ENCODE peak calls at places on chromosomes 13 and 19, in six cellular contexts. R is left ventricle myocardium inferior, N is testis, T is endodermal cell, L is tibial artery, Y is upper lobe of right lung. H is an unnamed sample.

GRCh38 chr19:19475845-19476828 is 39.2 kb downstream of the TSSK6 start:
- DNase-seq in R (no peak), N (no peak), T (peak; percentile 81), L (no peak), Y (no peak), H (peak; percentile 62)

GRCh38 chr13:79775830-79776229 is 294.9 kb downstream of the NDFIP2 start:
- DNase-seq in R (no peak), N (peak; percentile 40), T (peak; percentile 75), L (peak; percentile 25), Y (no peak), H (no peak)

GRCh38 chr13:49437705-49438104 is 6.2 kb downstream of the CAB39L start:
- DNase-seq in R (no peak), N (no peak), T (no peak), L (no peak), Y (no peak), H (no peak)

GRCh38 chr19:35008891-35009341 is 8.8 kb downstream of the GRAMD1A start:
- DNase-seq in R (no peak), N (no peak), T (no peak), L (no peak), Y (no peak), H (no peak)

GRCh38 chr13:104318121-104318520 is 1251.9 kb upstream of the SLC10A2 start:
- DNase-seq in R (no peak), N (no peak), T (no peak), L (no peak), Y (no peak), H (no peak)

GRCh38 chr13:41565221-41565620 is 107.9 kb downstream of the RGCC start:
- DNase-seq in R (no peak), N (no peak), T (no peak), L (no peak), Y (no peak), H (no peak)

GRCh38 chr13:67520886-67521285 is 290.8 kb upstream of the PCDH9 start:
- DNase-seq in R (no peak), N (no peak), T (no peak), L (no peak), Y (no peak), H (no peak)

GRCh38 chr19:12723643-12724426 is at the start of gene TNPO2:
- DNase-seq in R (peak; percentile 47), N (peak; percentile 80), T (peak; percentile 93), L (peak; percentile 46), Y (peak; percentile 75), H (peak; percentile 84)

GRCh38 chr19:29806098-29806866 is 5.5 kb upstream of the CCNE1 start:
- DNase-seq in R (peak; percentile 67), N (peak; percentile 77), T (peak; percentile 81), L (no peak), Y (no peak), H (no peak)

GRCh38 chr19:4295972-4296771 is 6.0 kb downstream of the TMIGD2 start:
- DNase-seq in R (no peak), N (no peak), T (peak; percentile 59), L (no peak), Y (no peak), H (no peak)

GRCh38 chr13:72437458-72437857 is 290.0 kb downstream of the MZT1 start:
- DNase-seq in R (no peak), N (no peak), T (no peak), L (no peak), Y (no peak), H (no peak)

GRCh38 chr19:51091126-51091525 is 8.4 kb upstream of the KLK14 start:
- DNase-seq in R (no peak), N (no peak), T (no peak), L (no peak), Y (no peak), H (no peak)

GRCh38 chr13:91719033-91719432 is 320.6 kb downstream of the GPC5 start:
- DNase-seq in R (no peak), N (no peak), T (no peak), L (no peak), Y (no peak), H (no peak)

GRCh38 chr13:113724016-113724758 is 34.8 kb upstream of the TMEM255B start:
- DNase-seq in R (no peak), N (no peak), T (no peak), L (no peak), Y (peak; percentile 63), H (peak; percentile 64)

GRCh38 chr13:40059540-40060232 is 404.2 kb downstream of the COG6 start:
- DNase-seq in R (no peak), N (no peak), T (no peak), L (no peak), Y (no peak), H (no peak)

GRCh38 chr19:8731428-8732169 is 10.2 kb downstream of the OR2Z1 start:
- DNase-seq in R (no peak), N (peak; percentile 24), T (peak; percentile 54), L (no peak), Y (no peak), H (no peak)

GRCh38 chr13:46795321-46795720 is 1.6 kb downstream of the ESD start:
- DNase-seq in R (no peak), N (no peak), T (no peak), L (no peak), Y (no peak), H (no peak)

GRCh38 chr19:18344546-18344945 is 4.1 kb downstream of the PGPEP1 start:
- DNase-seq in R (no peak), N (no peak), T (no peak), L (no peak), Y (no peak), H (no peak)

GRCh38 chr19:44869728-44870470 is 21.2 kb upstream of the TOMM40 start:
- DNase-seq in R (no peak), N (peak; percentile 39), T (no peak), L (peak; percentile 61), Y (peak; percentile 79), H (peak; percentile 76)

GRCh38 chr19:16470911-16471811 is 609 bp downstream of the EPS15L1 start:
- DNase-seq in R (no peak), N (no peak), T (peak; percentile 64), L (peak; percentile 36), Y (no peak), H (no peak)

GRCh38 chr13:111957913-111958450 is 109.0 kb upstream of the SOX1 start:
- DNase-seq in R (no peak), N (no peak), T (peak; percentile 6), L (no peak), Y (no peak), H (no peak)
- H3K27me3 ChIP-seq in R (peaks cover 61% of the 10 kb centered on the region), N (no peaks in the 10 kb centered on the region), T (no peaks in the 10 kb centered on the region), L (no peaks in the 10 kb centered on the region), Y (peaks cover 4% of the 10 kb centered on the region), H (no peaks in the 10 kb centered on the region)

GRCh38 chr13:99072941-99073340 is 95.1 kb upstream of the DOCK9 start:
- DNase-seq in R (no peak), N (no peak), T (no peak), L (no peak), Y (no peak), H (no peak)

GRCh38 chr13:99071666-99072065 is 93.8 kb upstream of the DOCK9 start:
- DNase-seq in R (no peak), N (no peak), T (no peak), L (no peak), Y (no peak), H (no peak)

GRCh38 chr13:99075268-99076191 is 97.7 kb upstream of the DOCK9 start:
- DNase-seq in R (no peak), N (no peak), T (no peak), L (no peak), Y (no peak), H (no peak)

GRCh38 chr13:99072356-99072755 is 94.5 kb upstream of the DOCK9 start:
- DNase-seq in R (no peak), N (no peak), T (no peak), L (no peak), Y (no peak), H (no peak)

DNA sequence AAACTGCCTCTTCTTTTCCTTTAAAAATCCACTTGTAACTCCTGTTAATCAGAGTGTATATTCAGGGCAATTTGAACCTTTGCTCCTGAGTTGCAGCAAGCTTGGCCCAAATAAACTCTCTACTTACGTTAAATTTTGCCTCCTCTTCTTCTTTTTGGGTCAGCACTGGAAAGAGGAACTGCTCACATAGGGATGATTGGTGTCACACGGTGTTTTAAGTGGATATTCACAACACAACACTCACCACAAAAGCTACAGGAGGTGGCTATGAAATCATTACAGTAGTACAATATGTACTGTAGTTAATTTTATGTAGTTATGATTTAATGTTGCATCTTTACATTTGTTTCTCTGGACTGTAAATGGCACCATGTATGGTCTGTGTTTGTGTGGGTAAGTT is 96.8 kb upstream of the DOCK9 start:
- DNase-seq in R (no peak), N (no peak), T (no peak), L (no peak), Y (no peak), H (no peak)
- H3K27me3 ChIP-seq in R (no peaks in the 10 kb centered on the region), N (no peaks in the 10 kb centered on the region), T (peaks cover 7% of the 10 kb centered on the region), L (no peaks in the 10 kb centered on the region), Y (no peaks in the 10 kb centered on the region), H (peaks cover 87% of the 10 kb centered on the region)

DNA sequence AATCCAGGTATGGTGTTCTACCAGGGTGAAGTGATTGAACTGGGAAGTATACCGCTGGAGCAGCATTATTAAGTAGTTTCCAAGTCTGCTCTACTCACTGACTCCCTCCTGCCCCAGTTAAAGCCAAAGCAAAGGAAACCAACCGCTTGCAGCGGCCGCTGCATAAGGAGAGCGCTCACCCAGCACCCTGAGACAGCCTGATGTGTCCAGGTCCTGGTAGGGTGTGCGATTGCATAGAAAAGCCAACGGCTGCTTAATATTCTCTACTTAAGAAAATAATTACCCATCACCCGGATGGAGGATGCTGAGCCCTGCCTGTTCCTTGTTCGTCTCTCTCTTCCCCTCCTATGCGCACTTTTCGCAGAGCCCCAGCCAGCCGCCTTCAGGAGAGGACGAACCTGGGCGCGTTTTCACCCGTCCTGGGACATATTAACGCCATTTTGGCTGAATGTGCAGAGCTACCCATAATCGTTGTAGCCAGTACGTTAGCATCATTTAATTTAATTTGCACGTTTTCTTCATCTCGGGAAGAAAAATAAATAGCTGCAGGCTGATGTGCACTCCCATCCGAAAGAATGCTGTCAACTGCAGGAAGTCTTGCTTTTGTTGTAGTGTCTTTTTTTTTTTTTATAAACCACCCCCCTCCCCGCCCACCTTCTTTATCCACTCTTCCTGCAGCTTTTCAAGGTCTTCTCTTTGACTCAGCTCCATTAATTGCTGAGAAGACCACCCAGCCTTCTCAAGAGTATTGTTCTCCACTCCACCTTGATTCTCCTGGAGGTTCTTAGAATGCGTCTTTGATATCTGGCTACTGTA is 214.4 kb downstream of the TEX29 start:
- DNase-seq in R (no peak), N (no peak), T (no peak), L (no peak), Y (no peak), H (peak; percentile 38)
- H3K27me3 ChIP-seq in R (peaks cover 100% of the 10 kb centered on the region), N (no peaks in the 10 kb centered on the region), T (peaks cover 76% of the 10 kb centered on the region), L (peaks cover 42% of the 10 kb centered on the region), Y (peaks cover 83% of the 10 kb centered on the region), H (peaks cover 98% of the 10 kb centered on the region)

DNA sequence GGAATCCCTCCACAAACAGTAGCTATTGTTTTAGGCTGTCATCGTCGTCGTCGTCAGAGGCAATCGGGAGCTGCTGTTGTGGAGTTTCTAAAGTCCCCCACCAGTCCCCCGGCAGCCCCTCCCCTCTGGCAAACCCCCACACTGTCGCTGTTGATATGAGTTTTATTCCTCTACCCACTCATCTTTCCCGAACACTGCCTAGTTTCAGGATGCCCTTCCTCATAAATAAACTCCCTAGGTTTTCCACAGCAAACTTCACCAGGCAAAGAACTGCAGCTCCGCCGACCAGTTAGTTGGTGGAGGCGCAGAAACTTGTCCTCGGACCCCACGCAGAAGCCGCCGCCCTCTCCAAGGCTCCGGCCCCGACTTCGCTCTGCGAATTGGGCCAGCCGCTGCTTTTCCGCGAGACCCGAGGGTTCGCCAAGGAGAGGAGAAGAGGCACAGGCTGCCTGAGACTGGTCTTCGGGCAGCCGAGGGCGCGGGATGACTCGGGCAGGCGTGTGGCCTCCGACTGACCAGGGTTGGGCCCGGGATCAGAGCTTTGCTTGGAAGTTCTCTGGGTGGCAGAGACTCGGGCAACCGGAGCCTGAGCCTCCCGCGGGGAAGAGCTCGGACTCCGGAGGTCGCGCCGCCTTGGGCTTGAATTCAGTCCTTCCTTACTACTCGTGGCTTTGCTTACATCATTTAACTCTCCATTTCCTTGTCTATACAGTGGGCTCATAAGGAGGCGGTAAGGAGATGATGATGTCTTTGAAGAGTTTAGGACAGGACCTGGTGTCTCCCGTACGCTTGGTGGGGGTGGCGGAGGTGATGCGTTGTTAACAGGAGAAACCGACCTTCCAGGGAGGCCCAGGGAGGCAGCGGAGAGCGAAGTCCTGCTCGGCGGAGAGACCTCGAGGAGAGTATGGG is 7.9 kb downstream of the PDX1 start:
- DNase-seq in R (no peak), N (no peak), T (peak; percentile 65), L (no peak), Y (no peak), H (no peak)
- H3K27me3 ChIP-seq in R (peaks cover 100% of the 10 kb centered on the region), N (no peaks in the 10 kb centered on the region), T (peaks cover 100% of the 10 kb centered on the region), L (peaks cover 88% of the 10 kb centered on the region), Y (peaks cover 95% of the 10 kb centered on the region), H (peaks cover 100% of the 10 kb centered on the region)